ENCODE peak calls at places on chromosome 18, in five cellular contexts. N is BJ, E is fibroblast of lung, R is fibroblast of pulmonary artery, C is upper lobe of right lung. W is an unnamed sample.

GRCh38 chr18:34592961-34593382 is 117.1 kb upstream of the DTNA start:
- DNase-seq in E (peak; percentile 74), N (no peak), C (no peak), R (peak; percentile 65), W (peak; percentile 63)

GRCh38 chr18:13791181-13791580 is 32.8 kb upstream of the MC5R start:
- DNase-seq in R (peak; percentile 18), C (no peak), N (no peak), E (peak; percentile 16), W (no peak)

GRCh38 chr18:53702480-53702879 is 522.0 kb downstream of the MBD2 start:
- DNase-seq in N (no peak), E (no peak), C (no peak), R (no peak), W (no peak)

GRCh38 chr18:26307161-26307773 is 81.0 kb downstream of the TAF4B start:
- DNase-seq in E (peak; percentile 75), N (no peak), C (no peak), R (peak; percentile 80), W (no peak)

GRCh38 chr18:26556573-26556972 is 8.2 kb upstream of the KCTD1 start:
- DNase-seq in E (peak; percentile 32), N (no peak), R (no peak), C (no peak), W (no peak)

GRCh38 chr18:23943104-23943503 is 71.5 kb upstream of the TTC39C start:
- DNase-seq in N (no peak), C (no peak), E (no peak), R (no peak), W (no peak)

GRCh38 chr18:60372598-60372997 is at the start of gene MC4R:
- DNase-seq in E (peak; percentile 89), N (peak; percentile 35), R (peak; percentile 73), C (no peak), W (no peak)

GRCh38 chr18:35695384-35695783 is 113.8 kb downstream of the GALNT1 start:
- DNase-seq in E (no peak), R (no peak), C (no peak), N (no peak), W (no peak)

GRCh38 chr18:11147371-11147860 is 2.0 kb downstream of the PIEZO2 start:
- DNase-seq in C (no peak), N (no peak), E (peak; percentile 21), R (peak; percentile 33), W (no peak)

GRCh38 chr18:2554671-2555070 is 16.6 kb downstream of the METTL4 start:
- DNase-seq in N (no peak), E (no peak), C (no peak), R (no peak), W (no peak)

GRCh38 chr18:5463390-5463789 is 80.4 kb downstream of the EPB41L3 start:
- DNase-seq in N (peak; percentile 26), E (peak; percentile 93), C (peak; percentile 66), R (peak; percentile 93), W (no peak)

GRCh38 chr18:57220485-57220884 is 73.6 kb downstream of the BOD1L2 start:
- DNase-seq in C (no peak), R (no peak), N (no peak), E (no peak), W (no peak)

GRCh38 chr18:57214976-57215375 is 68.1 kb downstream of the BOD1L2 start:
- DNase-seq in E (no peak), R (no peak), N (no peak), C (no peak), W (no peak)

GRCh38 chr18:57221084-57221483 is 74.2 kb downstream of the BOD1L2 start:
- DNase-seq in R (no peak), N (no peak), E (no peak), C (no peak), W (no peak)

GRCh38 chr18:57223160-57223870 is 76.4 kb downstream of the BOD1L2 start:
- DNase-seq in N (no peak), R (no peak), E (no peak), C (no peak), W (no peak)

GRCh38 chr18:57218281-57218680 is 71.4 kb downstream of the BOD1L2 start:
- DNase-seq in R (no peak), N (no peak), E (no peak), C (no peak), W (no peak)
- TF ChIP-seq CTCF in R (no peak), N (no peak), E (no peak), C (no peak), W (no peak)

GRCh38 chr18:59068672-59069071 is 71.0 kb upstream of the SEC11C start:
- DNase-seq in C (no peak), E (no peak), R (no peak), N (no peak), W (no peak)

GRCh38 chr18:59065684-59066083 is 74.0 kb upstream of the SEC11C start:
- DNase-seq in R (no peak), N (no peak), E (no peak), C (no peak), W (no peak)

GRCh38 chr18:59063912-59064311 is 75.8 kb upstream of the SEC11C start:
- DNase-seq in N (no peak), C (no peak), R (no peak), E (no peak), W (no peak)

GRCh38 chr18:59070181-59070912 is 69.3 kb upstream of the SEC11C start:
- DNase-seq in C (peak; percentile 87), E (peak; percentile 71), N (no peak), R (peak; percentile 82), W (peak; percentile 83)

GRCh38 chr18:59067873-59068272 is 71.8 kb upstream of the SEC11C start:
- DNase-seq in N (no peak), R (peak; percentile 54), E (no peak), C (no peak), W (no peak)
- TF ChIP-seq CTCF in N (peak; percentile 35), R (peak; percentile 62), E (peak; percentile 26), C (peak; percentile 43), W (no peak)

GRCh38 chr18:9615973-9616559 is 1.7 kb upstream of the PPP4R1 start:
- DNase-seq in E (no peak), R (no peak), N (no peak), C (no peak), W (no peak)
- TF ChIP-seq CTCF in E (no peak), R (no peak), N (no peak), C (no peak), W (no peak)

GRCh38 chr18:46622451-46622850 is 34.6 kb downstream of the LOXHD1 start:
- DNase-seq in R (no peak), E (no peak), C (no peak), N (no peak), W (no peak)

GRCh38 chr18:46621871-46622270 is 35.1 kb downstream of the LOXHD1 start:
- DNase-seq in E (no peak), N (no peak), C (no peak), R (no peak), W (no peak)

GRCh38 chr18:46623541-46623940 is 33.5 kb downstream of the LOXHD1 start:
- DNase-seq in R (peak; percentile 4), E (no peak), N (no peak), C (no peak), W (no peak)

GRCh38 chr18:46624127-46624526 is 32.9 kb downstream of the LOXHD1 start:
- DNase-seq in E (no peak), N (no peak), C (no peak), R (no peak), W (no peak)

DNA sequence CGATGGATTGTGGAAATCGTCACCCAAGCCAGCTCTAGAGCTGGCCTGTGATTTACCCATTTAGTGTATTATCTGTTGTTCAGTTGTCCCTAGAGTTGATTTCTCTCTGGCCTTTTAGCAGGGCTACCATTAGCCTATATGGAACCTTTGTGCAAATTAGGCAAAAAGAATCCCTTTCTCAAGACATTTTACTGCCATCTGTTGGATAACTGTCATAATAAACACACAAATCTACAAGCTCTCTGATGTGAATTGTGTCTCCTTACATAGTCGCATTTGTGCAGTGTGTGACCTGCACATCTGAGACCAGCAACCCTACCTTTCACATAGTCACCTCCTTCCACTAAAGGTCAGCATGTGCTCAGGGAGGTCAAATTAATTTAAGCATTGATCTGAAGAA is 34.0 kb downstream of the LOXHD1 start:
- DNase-seq in N (no peak), E (peak; percentile 22), R (peak; percentile 28), C (no peak), W (no peak)
- TF ChIP-seq CTCF in N (no peak), E (peak; percentile 3), R (no peak), C (no peak), W (no peak)

DNA sequence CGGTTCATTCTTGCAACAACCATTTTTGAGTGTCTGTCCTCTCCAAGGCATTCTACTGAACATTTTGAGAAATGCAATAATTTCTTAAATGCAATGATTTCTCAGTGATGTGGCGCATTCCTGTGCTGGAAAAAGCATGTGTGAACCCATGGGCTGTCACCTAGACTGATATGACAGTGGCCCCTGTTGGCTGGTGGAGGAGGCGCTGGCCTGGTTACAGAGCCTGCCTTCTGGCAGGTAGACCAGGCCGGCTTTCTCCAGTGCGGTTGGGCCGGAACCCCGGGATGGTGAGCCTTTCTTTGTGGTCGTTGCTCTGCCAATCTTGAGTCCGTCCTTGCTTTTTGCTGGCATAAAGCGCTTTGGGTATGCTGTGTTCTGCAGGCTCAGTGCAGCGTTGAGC is 33.7 kb downstream of the TSHZ1 start:
- DNase-seq in C (no peak), E (no peak), R (no peak), N (no peak), W (peak; percentile 59)
- TF ChIP-seq CTCF in C (peak; percentile 26), E (no peak), R (no peak), N (peak; percentile 40), W (no peak)